ENCODE peak calls at places on chromosomes 12 and 14, in four cellular contexts. One of them, this sample, is unnamed.

GRCh38 chr14:75375983-75376382 is 51.8 kb upstream of the JDP2 start:
- DNase-seq in WTC11: no peak
- DNase-seq in GM23338: no peak
- DNase-seq in GM12878: no peak
- DNase-seq in this sample: no peak

GRCh38 chr12:67508830-67509229 is 139.7 kb upstream of the DYRK2 start:
- DNase-seq in WTC11: no peak
- DNase-seq in GM23338: no peak
- DNase-seq in GM12878: no peak
- DNase-seq in this sample: no peak

GRCh38 chr12:12922191-12922616 is 29.8 kb downstream of the GPRC5D start:
- DNase-seq in WTC11: no peak
- DNase-seq in GM23338: peak
- DNase-seq in GM12878: no peak
- DNase-seq in this sample: no peak

GRCh38 chr12:67436230-67436629 is 167.1 kb downstream of the CAND1 start:
- DNase-seq in WTC11: no peak
- DNase-seq in GM23338: no peak
- DNase-seq in GM12878: no peak
- DNase-seq in this sample: no peak

GRCh38 chr14:94775875-94776217 is 5.9 kb upstream of the GSC start:
- DNase-seq in WTC11: no peak
- DNase-seq in GM23338: no peak
- DNase-seq in GM12878: no peak
- DNase-seq in this sample: no peak

GRCh38 chr12:131090254-131091210 is 136.8 kb downstream of the ADGRD1 start:
- DNase-seq in WTC11: peak
- DNase-seq in GM23338: no peak
- DNase-seq in GM12878: no peak
- DNase-seq in this sample: no peak

GRCh38 chr14:93220509-93220908 is 13.5 kb downstream of the UBR7 start:
- DNase-seq in WTC11: no peak
- DNase-seq in GM23338: no peak
- DNase-seq in GM12878: no peak
- DNase-seq in this sample: no peak

GRCh38 chr14:29930283-29930682 is 2.6 kb upstream of the PRKD1 start:
- DNase-seq in WTC11: no peak
- DNase-seq in GM23338: no peak
- DNase-seq in GM12878: no peak
- DNase-seq in this sample: no peak

GRCh38 chr12:2691001-2691339 is 103.8 kb upstream of the FKBP4 start:
- DNase-seq in WTC11: peak
- DNase-seq in GM23338: peak
- DNase-seq in GM12878: no peak
- DNase-seq in this sample: no peak

GRCh38 chr12:75892779-75893408 is 138.7 kb downstream of the PHLDA1 start:
- DNase-seq in WTC11: no peak
- DNase-seq in GM23338: no peak
- DNase-seq in GM12878: no peak
- DNase-seq in this sample: no peak

GRCh38 chr12:91811481-91812287 is 334.0 kb downstream of the BTG1 start:
- DNase-seq in WTC11: peak
- DNase-seq in GM23338: peak
- DNase-seq in GM12878: peak
- DNase-seq in this sample: no peak

GRCh38 chr14:55281316-55281839 is 10.2 kb downstream of the FBXO34 start:
- DNase-seq in WTC11: no peak
- DNase-seq in GM23338: no peak
- DNase-seq in GM12878: no peak
- DNase-seq in this sample: no peak

GRCh38 chr14:62557416-62557815 is 487.8 kb downstream of the KCNH5 start:
- DNase-seq in WTC11: no peak
- DNase-seq in GM23338: no peak
- DNase-seq in GM12878: no peak
- DNase-seq in this sample: no peak

GRCh38 chr12:33439587-33440011 is at the start of gene SYT10:
- DNase-seq in WTC11: peak
- DNase-seq in GM23338: peak
- DNase-seq in GM12878: no peak
- DNase-seq in this sample: no peak

GRCh38 chr12:119710374-119710773 is 42.4 kb downstream of the PRKAB1 start:
- DNase-seq in WTC11: no peak
- DNase-seq in GM23338: no peak
- DNase-seq in GM12878: no peak
- DNase-seq in this sample: no peak

GRCh38 chr12:96500686-96501085 is 11.3 kb downstream of the CFAP54 start:
- DNase-seq in WTC11: no peak
- DNase-seq in GM23338: no peak
- DNase-seq in GM12878: no peak
- DNase-seq in this sample: no peak

GRCh38 chr14:34714320-34715107 is at the start of gene CFL2:
- DNase-seq in WTC11: peak
- DNase-seq in GM23338: peak
- DNase-seq in GM12878: no peak
- DNase-seq in this sample: peak

GRCh38 chr12:3556716-3557115 is 65.7 kb downstream of the PRMT8 start:
- DNase-seq in WTC11: no peak
- DNase-seq in GM23338: no peak
- DNase-seq in GM12878: no peak
- DNase-seq in this sample: no peak

GRCh38 chr12:28899951-28900350 is 249.1 kb upstream of the FAR2 start:
- DNase-seq in WTC11: no peak
- DNase-seq in GM23338: no peak
- DNase-seq in GM12878: no peak
- DNase-seq in this sample: no peak

GRCh38 chr12:115620816-115621215 is 656.7 kb downstream of the MED13L start:
- DNase-seq in WTC11: no peak
- DNase-seq in GM23338: no peak
- DNase-seq in GM12878: no peak
- DNase-seq in this sample: no peak

GRCh38 chr12:113005759-113006158 is 27.4 kb downstream of the OAS2 start:
- DNase-seq in WTC11: no peak
- DNase-seq in GM23338: peak
- DNase-seq in GM12878: no peak
- DNase-seq in this sample: no peak

GRCh38 chr12:122021193-122021821 is 377 bp upstream of the BCL7A start:
- DNase-seq in WTC11: peak
- DNase-seq in GM23338: peak
- DNase-seq in GM12878: no peak
- DNase-seq in this sample: no peak

GRCh38 chr12:129903092-129903945 is 506 bp downstream of the TMEM132D start:
- DNase-seq in WTC11: peak
- DNase-seq in GM23338: peak
- DNase-seq in GM12878: no peak
- DNase-seq in this sample: no peak

GRCh38 chr12:27552886-27553560 is 29.0 kb downstream of the PPFIBP1 start:
- DNase-seq in WTC11: no peak
- DNase-seq in GM23338: no peak
- DNase-seq in GM12878: no peak
- DNase-seq in this sample: no peak

GRCh38 chr12:76264617-76265016 is 83.6 kb downstream of the BBS10 start:
- DNase-seq in WTC11: no peak
- DNase-seq in GM23338: no peak
- DNase-seq in GM12878: no peak
- DNase-seq in this sample: no peak

GRCh38 chr12:41220931-41221330 is 32.8 kb downstream of the PDZRN4 start:
- DNase-seq in WTC11: no peak
- DNase-seq in GM23338: no peak
- DNase-seq in GM12878: no peak
- DNase-seq in this sample: no peak

GRCh38 chr14:87873741-87874140 is 119.2 kb downstream of the GALC start:
- DNase-seq in WTC11: no peak
- DNase-seq in GM23338: no peak
- DNase-seq in GM12878: no peak
- DNase-seq in this sample: no peak

GRCh38 chr12:119780786-119781434 is 96.2 kb downstream of the CIT start:
- DNase-seq in WTC11: peak
- DNase-seq in GM23338: peak
- DNase-seq in GM12878: no peak
- DNase-seq in this sample: no peak

GRCh38 chr12:106345739-106346138 is 11.8 kb upstream of the POLR3B start:
- DNase-seq in WTC11: peak
- DNase-seq in GM23338: peak
- DNase-seq in GM12878: no peak
- DNase-seq in this sample: no peak
- TF ChIP-seq CREB1 in WTC11: no peak
- TF ChIP-seq CREB1 in GM23338: no peak
- TF ChIP-seq CREB1 in GM12878: no peak
- TF ChIP-seq CREB1 in this sample: no peak

GRCh38 chr12:24560192-24560591 is 388.7 kb downstream of the BCAT1 start:
- DNase-seq in WTC11: no peak
- DNase-seq in GM23338: no peak
- DNase-seq in GM12878: no peak
- DNase-seq in this sample: no peak
- TF ChIP-seq CREB1 in WTC11: no peak
- TF ChIP-seq CREB1 in GM23338: no peak
- TF ChIP-seq CREB1 in GM12878: no peak
- TF ChIP-seq CREB1 in this sample: no peak

GRCh38 chr14:58947156-58947555 is 241.3 kb upstream of the DAAM1 start:
- DNase-seq in WTC11: no peak
- DNase-seq in GM23338: no peak
- DNase-seq in GM12878: no peak
- DNase-seq in this sample: no peak

GRCh38 chr14:58941666-58942065 is 246.8 kb upstream of the DAAM1 start:
- DNase-seq in WTC11: no peak
- DNase-seq in GM23338: no peak
- DNase-seq in GM12878: no peak
- DNase-seq in this sample: no peak

GRCh38 chr14:58944957-58945356 is 243.5 kb upstream of the DAAM1 start:
- DNase-seq in WTC11: no peak
- DNase-seq in GM23338: no peak
- DNase-seq in GM12878: no peak
- DNase-seq in this sample: no peak

GRCh38 chr14:58942516-58942915 is 246.0 kb upstream of the DAAM1 start:
- DNase-seq in WTC11: no peak
- DNase-seq in GM23338: no peak
- DNase-seq in GM12878: no peak
- DNase-seq in this sample: no peak

GRCh38 chr14:58944226-58944769 is 244.2 kb upstream of the DAAM1 start:
- DNase-seq in WTC11: peak
- DNase-seq in GM23338: peak
- DNase-seq in GM12878: no peak
- DNase-seq in this sample: no peak
- TF ChIP-seq CREB1 in WTC11: no peak
- TF ChIP-seq CREB1 in GM23338: no peak
- TF ChIP-seq CREB1 in GM12878: no peak
- TF ChIP-seq CREB1 in this sample: no peak

DNA sequence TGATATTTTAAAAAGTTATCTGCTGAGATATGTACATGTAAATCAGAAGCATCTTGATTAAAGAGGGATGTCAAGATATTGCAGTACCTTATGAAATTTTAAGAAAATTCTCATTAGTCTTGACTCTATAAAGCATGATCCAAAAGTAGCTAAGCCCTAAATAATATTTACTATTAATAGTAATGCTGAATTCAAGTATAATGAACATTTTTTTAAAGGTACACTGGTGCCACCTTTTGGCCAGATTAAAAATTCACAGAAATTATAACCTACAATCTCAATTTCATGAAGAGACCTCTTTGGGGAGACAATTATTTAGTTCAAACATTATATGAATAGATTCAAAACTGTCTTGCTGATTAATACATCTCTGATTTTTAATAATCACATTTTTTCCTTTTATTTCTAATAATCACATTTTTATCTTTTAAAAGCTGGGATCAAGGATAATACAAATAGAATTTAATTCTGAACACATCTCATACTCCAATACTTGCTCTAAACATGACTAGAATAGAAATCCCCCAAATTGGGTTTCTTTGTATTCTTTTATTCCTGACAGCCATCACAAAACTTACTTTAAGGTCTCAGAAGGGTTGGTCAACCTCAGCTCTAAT is 13.4 kb downstream of the AKAP5 start:
- DNase-seq in WTC11: no peak
- DNase-seq in GM23338: no peak
- DNase-seq in GM12878: no peak
- DNase-seq in this sample: no peak
- TF ChIP-seq CREB1 in WTC11: no peak
- TF ChIP-seq CREB1 in GM23338: no peak
- TF ChIP-seq CREB1 in GM12878: no peak
- TF ChIP-seq CREB1 in this sample: no peak

GRCh38 chr14:31829256-31829923 is 247.7 kb upstream of the ARHGAP5 start:
- DNase-seq in WTC11: no peak
- DNase-seq in GM23338: peak
- DNase-seq in GM12878: no peak
- DNase-seq in this sample: no peak

GRCh38 chr14:31834616-31835015 is 242.5 kb upstream of the ARHGAP5 start:
- DNase-seq in WTC11: no peak
- DNase-seq in GM23338: no peak
- DNase-seq in GM12878: no peak
- DNase-seq in this sample: no peak

GRCh38 chr14:31837056-31837455 is 240.0 kb upstream of the ARHGAP5 start:
- DNase-seq in WTC11: no peak
- DNase-seq in GM23338: no peak
- DNase-seq in GM12878: no peak
- DNase-seq in this sample: no peak

GRCh38 chr14:31835049-31835448 is 242.1 kb upstream of the ARHGAP5 start:
- DNase-seq in WTC11: no peak
- DNase-seq in GM23338: no peak
- DNase-seq in GM12878: no peak
- DNase-seq in this sample: no peak
- TF ChIP-seq CREB1 in WTC11: no peak
- TF ChIP-seq CREB1 in GM23338: no peak
- TF ChIP-seq CREB1 in GM12878: no peak
- TF ChIP-seq CREB1 in this sample: no peak

DNA sequence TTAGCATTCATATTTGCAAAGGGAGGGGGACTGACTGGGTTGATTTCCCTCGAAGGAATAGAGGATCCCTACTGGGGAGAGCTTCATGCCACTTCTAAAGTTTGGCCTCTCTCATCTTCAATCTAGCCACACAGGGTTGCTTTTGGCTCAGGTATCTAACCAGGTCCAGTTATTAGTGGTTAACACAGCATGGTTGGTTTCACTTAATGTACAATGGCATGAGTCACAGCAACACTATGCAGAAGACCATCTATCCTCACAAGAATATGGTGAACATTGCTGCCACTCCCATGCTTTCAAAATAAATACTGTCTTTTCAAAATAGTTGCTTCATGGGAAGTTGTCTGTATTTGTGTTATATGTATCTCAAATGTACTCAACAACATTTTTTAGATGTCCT is 6.6 kb upstream of the RAB3IP start:
- DNase-seq in WTC11: no peak
- DNase-seq in GM23338: no peak
- DNase-seq in GM12878: no peak
- DNase-seq in this sample: no peak
- TF ChIP-seq CREB1 in WTC11: no peak
- TF ChIP-seq CREB1 in GM23338: no peak
- TF ChIP-seq CREB1 in GM12878: no peak
- TF ChIP-seq CREB1 in this sample: no peak

DNA sequence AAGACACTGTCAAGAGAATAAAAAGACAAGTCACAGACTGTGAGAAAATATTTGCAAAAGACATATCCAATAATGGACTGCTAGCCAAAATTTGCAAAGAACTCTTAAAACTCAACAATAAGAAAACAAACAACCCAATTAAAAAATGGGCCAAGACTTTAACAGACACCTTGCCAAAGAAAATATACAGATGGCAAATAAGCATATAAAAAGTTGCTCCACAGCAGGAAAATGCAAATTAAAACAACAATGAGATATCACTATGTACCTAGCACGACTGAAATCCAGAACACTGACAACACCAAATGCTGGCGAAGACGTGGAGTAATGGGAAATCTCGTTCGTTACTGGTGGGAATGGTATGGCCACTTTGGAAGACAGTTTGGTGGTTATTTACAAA is 228.9 kb downstream of the TTC8 start:
- DNase-seq in WTC11: no peak
- DNase-seq in GM23338: no peak
- DNase-seq in GM12878: no peak
- DNase-seq in this sample: no peak
- TF ChIP-seq CREB1 in WTC11: no peak
- TF ChIP-seq CREB1 in GM23338: no peak
- TF ChIP-seq CREB1 in GM12878: no peak
- TF ChIP-seq CREB1 in this sample: no peak

This sample was measured in H1.